ENCODE peak calls at places on chromosomes 4 and X, in six cellular contexts. L is OCI-LY7, D is hepatocyte, M is neural progenitor cell, U is GM23338, B is GM23248. W is an unnamed sample.

GRCh38 chr4:2298548-2298991 is 36.7 kb upstream of the MXD4 start:
- DNase-seq in L (no peak), D (no peak), M (no peak), U (no peak), B (peak), W (no peak)

GRCh38 chrX:2351321-2351720 is 149.5 kb downstream of the DHRSX start:
- DNase-seq in L (no peak), D (peak), M (no peak), U (no peak), B (peak), W (no peak)

GRCh38 chrX:153968255-153968654 is 3.4 kb downstream of the HCFC1 start:
- DNase-seq in L (no peak), D (no peak), M (peak), U (no peak), B (no peak), W (no peak)

GRCh38 chrX:15202458-15203177 is 67.3 kb downstream of the ASB9 start:
- DNase-seq in L (no peak), D (no peak), M (no peak), U (no peak), B (peak), W (no peak)

GRCh38 chrX:46649421-46650260 is 76.1 kb downstream of the CHST7 start:
- DNase-seq in L (peak), D (peak), M (peak), U (peak), B (peak), W (no peak)

GRCh38 chrX:132071260-132071659 is 48.2 kb downstream of the STK26 start:
- DNase-seq in L (peak), D (no peak), M (no peak), U (peak), B (peak), W (no peak)

GRCh38 chr4:161714022-161714751 is 449.6 kb downstream of the FSTL5 start:
- DNase-seq in L (no peak), D (no peak), M (no peak), U (no peak), B (peak), W (peak)

GRCh38 chr4:137647375-137647774 is 115.1 kb upstream of the PCDH18 start:
- DNase-seq in L (no peak), D (no peak), M (no peak), U (no peak), B (no peak), W (no peak)

GRCh38 chr4:177356191-177356590 is 46.5 kb downstream of the NEIL3 start:
- DNase-seq in L (no peak), D (no peak), M (no peak), U (no peak), B (peak), W (no peak)

GRCh38 chrX:45517090-45517973 is 316.7 kb upstream of the DIPK2B start:
- DNase-seq in L (no peak), D (no peak), M (no peak), U (peak), B (peak), W (peak)

GRCh38 chr4:47598320-47598719 is 113.2 kb downstream of the ATP10D start:
- DNase-seq in L (no peak), D (no peak), M (no peak), U (no peak), B (no peak), W (no peak)

GRCh38 chr4:2341911-2342652 is 76.4 kb downstream of the ZFYVE28 start:
- DNase-seq in L (no peak), D (peak), M (no peak), U (no peak), B (no peak), W (no peak)

GRCh38 chr4:17763352-17763890 is 18.0 kb downstream of the FAM184B start:
- DNase-seq in L (no peak), D (no peak), M (no peak), U (no peak), B (no peak), W (no peak)

GRCh38 chr4:30815685-30816084 is 95.5 kb downstream of the PCDH7 start:
- DNase-seq in L (no peak), D (no peak), M (no peak), U (peak), B (no peak), W (no peak)
- TF ChIP-seq EZH2phosphoT487 in L (no peak), D (no peak), M (no peak), U (no peak), B (no peak), W (no peak)

GRCh38 chr4:3368334-3368733 is 73.4 kb upstream of the HGFAC start:
- DNase-seq in L (no peak), D (no peak), M (no peak), U (no peak), B (no peak), W (no peak)

GRCh38 chr4:3369781-3370660 is 71.7 kb upstream of the HGFAC start:
- DNase-seq in L (no peak), D (peak), M (peak), U (peak), B (peak), W (no peak)

GRCh38 chr4:3367866-3368265 is 73.9 kb upstream of the HGFAC start:
- DNase-seq in L (no peak), D (no peak), M (no peak), U (no peak), B (no peak), W (no peak)

GRCh38 chr4:3371038-3371437 is 70.7 kb upstream of the HGFAC start:
- DNase-seq in L (no peak), D (peak), M (peak), U (peak), B (peak), W (no peak)

GRCh38 chr4:3368841-3369760 is 72.7 kb upstream of the HGFAC start:
- DNase-seq in L (no peak), D (no peak), M (peak), U (no peak), B (no peak), W (no peak)
- TF ChIP-seq EZH2phosphoT487 in L (no peak), D (no peak), M (no peak), U (no peak), B (no peak), W (no peak)

GRCh38 chr4:133151301-133151680 is 2.2 kb downstream of the PCDH10 start:
- DNase-seq in L (no peak), D (no peak), M (peak), U (peak), B (peak), W (no peak)
- TF ChIP-seq EZH2phosphoT487 in L (no peak), D (no peak), M (no peak), U (no peak), B (no peak), W (no peak)

GRCh38 chr4:150136481-150136880 is 58.2 kb downstream of the DCLK2 start:
- DNase-seq in L (no peak), D (no peak), M (no peak), U (no peak), B (peak), W (no peak)
- TF ChIP-seq EZH2phosphoT487 in L (no peak), D (no peak), M (no peak), U (no peak), B (no peak), W (no peak)

DNA sequence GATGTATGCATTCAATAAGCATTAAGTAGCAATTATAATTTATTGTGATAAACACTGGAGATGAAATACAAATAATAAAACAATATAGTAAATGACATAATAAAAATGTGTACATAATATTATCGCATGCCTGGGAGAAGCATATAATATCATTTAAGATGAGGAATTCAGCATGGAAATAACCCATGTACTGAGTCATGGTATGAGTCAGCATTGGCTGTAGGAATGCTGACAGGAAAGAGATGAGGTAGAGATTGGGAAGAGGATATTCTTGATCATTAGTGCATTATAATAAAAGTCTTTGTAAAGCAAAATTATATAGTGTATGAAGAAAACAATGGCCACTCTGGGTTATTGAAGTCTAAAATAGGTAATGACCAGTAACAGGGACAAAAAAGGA is 82.8 kb downstream of the MAGEB10 start:
- DNase-seq in L (no peak), D (no peak), M (no peak), U (no peak), B (peak), W (peak)
- TF ChIP-seq EZH2phosphoT487 in L (no peak), D (no peak), M (no peak), U (no peak), B (no peak), W (no peak)

DNA sequence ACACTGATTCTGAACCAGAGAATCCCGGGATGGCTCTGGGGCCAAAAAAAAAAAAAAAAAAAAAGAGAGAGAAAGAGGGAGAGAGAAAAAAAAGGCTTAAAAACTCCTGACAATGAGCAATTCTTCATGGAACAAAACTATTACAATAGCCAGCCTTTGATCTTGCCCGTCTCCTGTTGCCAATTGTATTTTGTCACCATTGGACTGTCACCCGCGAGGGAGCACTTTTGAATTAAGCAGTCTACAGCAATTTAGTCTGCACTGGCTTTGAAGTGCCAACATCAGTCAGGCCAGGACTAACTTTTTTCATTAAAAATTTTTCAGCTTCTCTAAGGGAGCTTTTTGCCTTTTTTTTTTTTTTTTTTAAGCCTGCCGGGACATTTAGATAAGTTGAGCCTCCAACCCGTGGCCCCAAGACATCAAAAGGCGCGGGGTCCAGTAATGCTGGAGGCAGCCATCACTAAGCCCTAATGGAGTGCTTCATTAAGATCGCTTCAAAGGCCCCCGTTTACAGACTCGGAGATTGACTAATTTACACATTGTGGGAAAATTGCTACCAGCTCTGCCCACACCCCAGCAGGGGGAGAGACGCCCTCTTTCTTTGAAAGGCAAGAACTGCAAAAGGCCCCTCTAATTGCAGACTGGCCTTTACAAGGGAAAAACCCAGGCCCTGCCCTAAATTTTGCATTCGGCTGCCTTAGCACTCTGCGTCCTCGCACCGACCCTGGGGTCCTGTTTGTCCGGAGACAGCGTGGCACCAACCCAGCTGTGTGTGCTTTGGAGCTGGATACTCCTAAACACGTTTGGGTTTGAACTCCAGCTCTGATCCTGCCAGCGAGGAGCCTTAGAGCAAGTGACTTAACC is 98.1 kb upstream of the MSX1 start:
- DNase-seq in L (peak), D (no peak), M (peak), U (peak), B (peak), W (peak)
- TF ChIP-seq EZH2phosphoT487 in L (no peak), D (no peak), M (peak), U (no peak), B (no peak), W (no peak)

GRCh38 chr4:160371446-160371845 is 1268.6 kb downstream of the RAPGEF2 start:
- DNase-seq in L (no peak), D (no peak), M (no peak), U (no peak), B (no peak), W (no peak)

GRCh38 chr4:160373911-160374310 is 1271.0 kb downstream of the RAPGEF2 start:
- DNase-seq in L (no peak), D (no peak), M (no peak), U (no peak), B (no peak), W (no peak)

GRCh38 chr4:160372390-160372789 is 1269.5 kb downstream of the RAPGEF2 start:
- DNase-seq in L (no peak), D (no peak), M (no peak), U (no peak), B (no peak), W (no peak)

GRCh38 chr4:160364217-160364616 is 1261.3 kb downstream of the RAPGEF2 start:
- DNase-seq in L (no peak), D (no peak), M (no peak), U (no peak), B (no peak), W (no peak)

DNA sequence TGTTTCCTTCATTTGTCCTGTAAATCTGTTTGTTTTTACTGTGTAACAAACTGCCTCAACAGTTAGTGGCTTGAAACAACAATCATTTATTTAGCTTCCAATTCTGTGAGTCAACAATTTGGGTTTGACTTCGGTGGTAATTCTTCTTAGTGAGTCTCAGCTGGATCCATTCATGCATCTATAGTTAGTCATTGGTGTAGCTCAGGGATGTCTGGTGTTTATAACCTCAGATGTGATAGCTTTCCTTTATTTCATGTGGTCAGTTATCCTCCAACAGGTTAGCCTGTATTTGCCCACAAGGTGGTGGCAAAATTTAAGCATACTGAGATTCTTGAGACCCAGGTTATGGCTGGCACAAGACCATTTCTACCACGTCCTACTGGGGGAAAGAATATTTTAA is 1267.2 kb downstream of the RAPGEF2 start:
- DNase-seq in L (no peak), D (no peak), M (no peak), U (no peak), B (no peak), W (no peak)
- TF ChIP-seq EZH2phosphoT487 in L (no peak), D (no peak), M (no peak), U (no peak), B (no peak), W (no peak)

W was measured in HCT116.